ENCODE peak calls at places on chromosomes 1 and 21, in nine cellular contexts. One of them, this sample, is unnamed.

GRCh38 chr1:243731974-243732373 is 118.1 kb downstream of the AKT3 start:
- DNase-seq in activated CD8-positive, alpha-beta memory T cell treated with anti-CD3 and anti-CD28 coated beads, Interleukin-2, amount 50 U/mL, for 48 hours: no peak
- DNase-seq in effector memory CD8-positive, alpha-beta T cell: no peak
- DNase-seq in stimulated activated CD8-positive, alpha-beta memory T cell treated with anti-CD3 and anti-CD28 coated beads, Interleukin-12 subunit alpha, Interleukin-12 subunit beta, amount 100 ng/mL, for 4 hours: no peak
- DNase-seq in uterus: no peak
- DNase-seq in fibroblast of pulmonary artery: no peak
- DNase-seq in HuH-7: no peak
- DNase-seq in Calu3: peak
- DNase-seq in Panc1: no peak
- DNase-seq in this sample: peak

GRCh38 chr1:218499021-218499691 is 154.0 kb downstream of the TGFB2 start:
- DNase-seq in effector memory CD8-positive, alpha-beta T cell: no peak
- DNase-seq in uterus: no peak
- DNase-seq in stimulated activated CD8-positive, alpha-beta memory T cell treated with anti-CD3 and anti-CD28 coated beads, Interleukin-12 subunit alpha, Interleukin-12 subunit beta, amount 100 ng/mL, for 4 hours: no peak
- DNase-seq in fibroblast of pulmonary artery: peak
- DNase-seq in Calu3: no peak
- DNase-seq in HuH-7: no peak
- DNase-seq in activated CD8-positive, alpha-beta memory T cell treated with anti-CD3 and anti-CD28 coated beads, Interleukin-2, amount 50 U/mL, for 48 hours: no peak
- DNase-seq in Panc1: no peak
- DNase-seq in this sample: peak

GRCh38 chr21:35814858-35815619 is 245.3 kb downstream of the SETD4 start:
- DNase-seq in HuH-7: no peak
- DNase-seq in uterus: no peak
- DNase-seq in Calu3: no peak
- DNase-seq in fibroblast of pulmonary artery: no peak
- DNase-seq in stimulated activated CD8-positive, alpha-beta memory T cell treated with anti-CD3 and anti-CD28 coated beads, Interleukin-12 subunit alpha, Interleukin-12 subunit beta, amount 100 ng/mL, for 4 hours: no peak
- DNase-seq in activated CD8-positive, alpha-beta memory T cell treated with anti-CD3 and anti-CD28 coated beads, Interleukin-2, amount 50 U/mL, for 48 hours: no peak
- DNase-seq in effector memory CD8-positive, alpha-beta T cell: no peak
- DNase-seq in Panc1: no peak
- DNase-seq in this sample: no peak

GRCh38 chr1:223482766-223483165 is 89.6 kb downstream of the CCDC185 start:
- DNase-seq in stimulated activated CD8-positive, alpha-beta memory T cell treated with anti-CD3 and anti-CD28 coated beads, Interleukin-12 subunit alpha, Interleukin-12 subunit beta, amount 100 ng/mL, for 4 hours: no peak
- DNase-seq in Calu3: no peak
- DNase-seq in uterus: no peak
- DNase-seq in HuH-7: no peak
- DNase-seq in effector memory CD8-positive, alpha-beta T cell: no peak
- DNase-seq in fibroblast of pulmonary artery: no peak
- DNase-seq in activated CD8-positive, alpha-beta memory T cell treated with anti-CD3 and anti-CD28 coated beads, Interleukin-2, amount 50 U/mL, for 48 hours: no peak
- DNase-seq in Panc1: no peak
- DNase-seq in this sample: peak

GRCh38 chr1:31588751-31589515 is 12.6 kb downstream of the TINAGL1 start:
- DNase-seq in Calu3: peak
- DNase-seq in fibroblast of pulmonary artery: no peak
- DNase-seq in effector memory CD8-positive, alpha-beta T cell: no peak
- DNase-seq in uterus: peak
- DNase-seq in stimulated activated CD8-positive, alpha-beta memory T cell treated with anti-CD3 and anti-CD28 coated beads, Interleukin-12 subunit alpha, Interleukin-12 subunit beta, amount 100 ng/mL, for 4 hours: no peak
- DNase-seq in HuH-7: no peak
- DNase-seq in activated CD8-positive, alpha-beta memory T cell treated with anti-CD3 and anti-CD28 coated beads, Interleukin-2, amount 50 U/mL, for 48 hours: no peak
- DNase-seq in Panc1: no peak
- DNase-seq in this sample: no peak

GRCh38 chr1:208510192-208510952 is 266.2 kb upstream of the PLXNA2 start:
- DNase-seq in Calu3: no peak
- DNase-seq in fibroblast of pulmonary artery: peak
- DNase-seq in effector memory CD8-positive, alpha-beta T cell: no peak
- DNase-seq in activated CD8-positive, alpha-beta memory T cell treated with anti-CD3 and anti-CD28 coated beads, Interleukin-2, amount 50 U/mL, for 48 hours: no peak
- DNase-seq in Panc1: no peak
- DNase-seq in uterus: no peak
- DNase-seq in stimulated activated CD8-positive, alpha-beta memory T cell treated with anti-CD3 and anti-CD28 coated beads, Interleukin-12 subunit alpha, Interleukin-12 subunit beta, amount 100 ng/mL, for 4 hours: no peak
- DNase-seq in HuH-7: no peak
- DNase-seq in this sample: no peak

GRCh38 chr1:117970251-117970650 is 40.7 kb downstream of the WDR3 start:
- DNase-seq in HuH-7: no peak
- DNase-seq in activated CD8-positive, alpha-beta memory T cell treated with anti-CD3 and anti-CD28 coated beads, Interleukin-2, amount 50 U/mL, for 48 hours: no peak
- DNase-seq in Calu3: no peak
- DNase-seq in Panc1: no peak
- DNase-seq in uterus: no peak
- DNase-seq in fibroblast of pulmonary artery: no peak
- DNase-seq in effector memory CD8-positive, alpha-beta T cell: no peak
- DNase-seq in stimulated activated CD8-positive, alpha-beta memory T cell treated with anti-CD3 and anti-CD28 coated beads, Interleukin-12 subunit alpha, Interleukin-12 subunit beta, amount 100 ng/mL, for 4 hours: no peak
- DNase-seq in this sample: no peak

GRCh38 chr1:53047737-53048344 is 14.2 kb upstream of the PODN start:
- DNase-seq in fibroblast of pulmonary artery: peak
- DNase-seq in stimulated activated CD8-positive, alpha-beta memory T cell treated with anti-CD3 and anti-CD28 coated beads, Interleukin-12 subunit alpha, Interleukin-12 subunit beta, amount 100 ng/mL, for 4 hours: no peak
- DNase-seq in activated CD8-positive, alpha-beta memory T cell treated with anti-CD3 and anti-CD28 coated beads, Interleukin-2, amount 50 U/mL, for 48 hours: no peak
- DNase-seq in Calu3: no peak
- DNase-seq in effector memory CD8-positive, alpha-beta T cell: no peak
- DNase-seq in Panc1: no peak
- DNase-seq in uterus: no peak
- DNase-seq in HuH-7: no peak
- DNase-seq in this sample: peak

GRCh38 chr1:203569490-203570318 is 56.9 kb upstream of the ATP2B4 start:
- DNase-seq in Calu3: no peak
- DNase-seq in effector memory CD8-positive, alpha-beta T cell: no peak
- DNase-seq in uterus: no peak
- DNase-seq in stimulated activated CD8-positive, alpha-beta memory T cell treated with anti-CD3 and anti-CD28 coated beads, Interleukin-12 subunit alpha, Interleukin-12 subunit beta, amount 100 ng/mL, for 4 hours: no peak
- DNase-seq in activated CD8-positive, alpha-beta memory T cell treated with anti-CD3 and anti-CD28 coated beads, Interleukin-2, amount 50 U/mL, for 48 hours: no peak
- DNase-seq in Panc1: no peak
- DNase-seq in HuH-7: no peak
- DNase-seq in fibroblast of pulmonary artery: peak
- DNase-seq in this sample: peak

GRCh38 chr1:221873663-221874062 is 131.8 kb upstream of the DUSP10 start:
- DNase-seq in uterus: no peak
- DNase-seq in HuH-7: no peak
- DNase-seq in Panc1: no peak
- DNase-seq in Calu3: no peak
- DNase-seq in fibroblast of pulmonary artery: no peak
- DNase-seq in activated CD8-positive, alpha-beta memory T cell treated with anti-CD3 and anti-CD28 coated beads, Interleukin-2, amount 50 U/mL, for 48 hours: no peak
- DNase-seq in stimulated activated CD8-positive, alpha-beta memory T cell treated with anti-CD3 and anti-CD28 coated beads, Interleukin-12 subunit alpha, Interleukin-12 subunit beta, amount 100 ng/mL, for 4 hours: no peak
- DNase-seq in effector memory CD8-positive, alpha-beta T cell: no peak
- DNase-seq in this sample: no peak

GRCh38 chr1:105632342-105633196 is 1423.9 kb upstream of the PRMT6 start:
- DNase-seq in stimulated activated CD8-positive, alpha-beta memory T cell treated with anti-CD3 and anti-CD28 coated beads, Interleukin-12 subunit alpha, Interleukin-12 subunit beta, amount 100 ng/mL, for 4 hours: no peak
- DNase-seq in Panc1: no peak
- DNase-seq in uterus: no peak
- DNase-seq in activated CD8-positive, alpha-beta memory T cell treated with anti-CD3 and anti-CD28 coated beads, Interleukin-2, amount 50 U/mL, for 48 hours: no peak
- DNase-seq in Calu3: no peak
- DNase-seq in fibroblast of pulmonary artery: no peak
- DNase-seq in HuH-7: peak
- DNase-seq in effector memory CD8-positive, alpha-beta T cell: no peak
- DNase-seq in this sample: no peak

GRCh38 chr21:29300547-29301138 is 1.9 kb downstream of the BACH1 start:
- DNase-seq in fibroblast of pulmonary artery: no peak
- DNase-seq in uterus: no peak
- DNase-seq in Calu3: no peak
- DNase-seq in HuH-7: no peak
- DNase-seq in stimulated activated CD8-positive, alpha-beta memory T cell treated with anti-CD3 and anti-CD28 coated beads, Interleukin-12 subunit alpha, Interleukin-12 subunit beta, amount 100 ng/mL, for 4 hours: no peak
- DNase-seq in activated CD8-positive, alpha-beta memory T cell treated with anti-CD3 and anti-CD28 coated beads, Interleukin-2, amount 50 U/mL, for 48 hours: no peak
- DNase-seq in Panc1: no peak
- DNase-seq in effector memory CD8-positive, alpha-beta T cell: no peak
- DNase-seq in this sample: no peak

GRCh38 chr1:220062629-220063028 is 16.3 kb upstream of the EPRS1 start:
- DNase-seq in Panc1: no peak
- DNase-seq in HuH-7: no peak
- DNase-seq in uterus: no peak
- DNase-seq in activated CD8-positive, alpha-beta memory T cell treated with anti-CD3 and anti-CD28 coated beads, Interleukin-2, amount 50 U/mL, for 48 hours: no peak
- DNase-seq in stimulated activated CD8-positive, alpha-beta memory T cell treated with anti-CD3 and anti-CD28 coated beads, Interleukin-12 subunit alpha, Interleukin-12 subunit beta, amount 100 ng/mL, for 4 hours: no peak
- DNase-seq in Calu3: no peak
- DNase-seq in effector memory CD8-positive, alpha-beta T cell: no peak
- DNase-seq in fibroblast of pulmonary artery: no peak
- DNase-seq in this sample: no peak

GRCh38 chr1:157993179-157994080 is at the start of gene KIRREL1:
- DNase-seq in Panc1: no peak
- DNase-seq in Calu3: peak
- DNase-seq in activated CD8-positive, alpha-beta memory T cell treated with anti-CD3 and anti-CD28 coated beads, Interleukin-2, amount 50 U/mL, for 48 hours: no peak
- DNase-seq in HuH-7: no peak
- DNase-seq in stimulated activated CD8-positive, alpha-beta memory T cell treated with anti-CD3 and anti-CD28 coated beads, Interleukin-12 subunit alpha, Interleukin-12 subunit beta, amount 100 ng/mL, for 4 hours: no peak
- DNase-seq in uterus: peak
- DNase-seq in effector memory CD8-positive, alpha-beta T cell: no peak
- DNase-seq in fibroblast of pulmonary artery: peak
- DNase-seq in this sample: peak

GRCh38 chr1:185776521-185776920 is 42.3 kb downstream of the HMCN1 start:
- DNase-seq in HuH-7: no peak
- DNase-seq in activated CD8-positive, alpha-beta memory T cell treated with anti-CD3 and anti-CD28 coated beads, Interleukin-2, amount 50 U/mL, for 48 hours: no peak
- DNase-seq in uterus: no peak
- DNase-seq in Panc1: no peak
- DNase-seq in Calu3: no peak
- DNase-seq in effector memory CD8-positive, alpha-beta T cell: no peak
- DNase-seq in fibroblast of pulmonary artery: no peak
- DNase-seq in stimulated activated CD8-positive, alpha-beta memory T cell treated with anti-CD3 and anti-CD28 coated beads, Interleukin-12 subunit alpha, Interleukin-12 subunit beta, amount 100 ng/mL, for 4 hours: no peak
- DNase-seq in this sample: no peak

GRCh38 chr21:39037807-39038405 is 145.3 kb downstream of the PSMG1 start:
- DNase-seq in stimulated activated CD8-positive, alpha-beta memory T cell treated with anti-CD3 and anti-CD28 coated beads, Interleukin-12 subunit alpha, Interleukin-12 subunit beta, amount 100 ng/mL, for 4 hours: no peak
- DNase-seq in activated CD8-positive, alpha-beta memory T cell treated with anti-CD3 and anti-CD28 coated beads, Interleukin-2, amount 50 U/mL, for 48 hours: no peak
- DNase-seq in Panc1: no peak
- DNase-seq in uterus: no peak
- DNase-seq in Calu3: no peak
- DNase-seq in fibroblast of pulmonary artery: peak
- DNase-seq in HuH-7: no peak
- DNase-seq in effector memory CD8-positive, alpha-beta T cell: no peak
- DNase-seq in this sample: no peak

GRCh38 chr1:203671047-203671446 is 44.4 kb downstream of the ATP2B4 start:
- DNase-seq in Calu3: no peak
- DNase-seq in HuH-7: no peak
- DNase-seq in Panc1: no peak
- DNase-seq in effector memory CD8-positive, alpha-beta T cell: no peak
- DNase-seq in stimulated activated CD8-positive, alpha-beta memory T cell treated with anti-CD3 and anti-CD28 coated beads, Interleukin-12 subunit alpha, Interleukin-12 subunit beta, amount 100 ng/mL, for 4 hours: no peak
- DNase-seq in uterus: no peak
- DNase-seq in fibroblast of pulmonary artery: no peak
- DNase-seq in activated CD8-positive, alpha-beta memory T cell treated with anti-CD3 and anti-CD28 coated beads, Interleukin-2, amount 50 U/mL, for 48 hours: no peak
- DNase-seq in this sample: no peak

This sample was measured in RCC 7860.